ENCODE peak calls at places on chromosomes 6 and 20, in eight cellular contexts. One of them, this sample, is unnamed.

GRCh38 chr6:9397981-9398559 is 962.7 kb upstream of the SLC35B3 start:
- DNase-seq in activated CD8-positive, alpha-beta memory T cell treated with anti-CD3 and anti-CD28 coated beads for 24 hours: no peak
- DNase-seq in hypothalamus: no peak
- DNase-seq in GM23248: no peak
- DNase-seq in EH: no peak
- DNase-seq in cardiac septum: peak
- DNase-seq in NCI-H2081: peak
- DNase-seq in GM19239: no peak
- DNase-seq in this sample: no peak

GRCh38 chr6:155185544-155185943 is 78.3 kb upstream of the CLDN20 start:
- DNase-seq in activated CD8-positive, alpha-beta memory T cell treated with anti-CD3 and anti-CD28 coated beads for 24 hours: peak
- DNase-seq in hypothalamus: no peak
- DNase-seq in GM23248: peak
- DNase-seq in EH: peak
- DNase-seq in cardiac septum: no peak
- DNase-seq in NCI-H2081: no peak
- DNase-seq in GM19239: no peak
- DNase-seq in this sample: peak

GRCh38 chr6:121677551-121677950 is 242.1 kb downstream of the GJA1 start:
- DNase-seq in activated CD8-positive, alpha-beta memory T cell treated with anti-CD3 and anti-CD28 coated beads for 24 hours: no peak
- DNase-seq in hypothalamus: no peak
- DNase-seq in GM23248: no peak
- DNase-seq in EH: no peak
- DNase-seq in cardiac septum: no peak
- DNase-seq in NCI-H2081: no peak
- DNase-seq in GM19239: no peak
- DNase-seq in this sample: no peak

GRCh38 chr20:25299801-25300200 is 51.9 kb downstream of the PYGB start:
- DNase-seq in activated CD8-positive, alpha-beta memory T cell treated with anti-CD3 and anti-CD28 coated beads for 24 hours: no peak
- DNase-seq in hypothalamus: no peak
- DNase-seq in GM23248: peak
- DNase-seq in EH: peak
- DNase-seq in cardiac septum: no peak
- DNase-seq in NCI-H2081: no peak
- DNase-seq in GM19239: no peak
- DNase-seq in this sample: no peak

GRCh38 chr20:36848078-36848660 is 27.8 kb upstream of the TLDC2 start:
- DNase-seq in activated CD8-positive, alpha-beta memory T cell treated with anti-CD3 and anti-CD28 coated beads for 24 hours: no peak
- DNase-seq in hypothalamus: no peak
- DNase-seq in GM23248: peak
- DNase-seq in EH: peak
- DNase-seq in cardiac septum: no peak
- DNase-seq in NCI-H2081: no peak
- DNase-seq in GM19239: no peak
- DNase-seq in this sample: no peak

GRCh38 chr6:49744259-49744658 is at the start of gene CRISP3:
- DNase-seq in activated CD8-positive, alpha-beta memory T cell treated with anti-CD3 and anti-CD28 coated beads for 24 hours: no peak
- DNase-seq in hypothalamus: no peak
- DNase-seq in GM23248: no peak
- DNase-seq in EH: no peak
- DNase-seq in cardiac septum: no peak
- DNase-seq in NCI-H2081: no peak
- DNase-seq in GM19239: no peak
- DNase-seq in this sample: no peak

GRCh38 chr6:81731814-81732213 is 20.7 kb downstream of the TENT5A start:
- DNase-seq in activated CD8-positive, alpha-beta memory T cell treated with anti-CD3 and anti-CD28 coated beads for 24 hours: no peak
- DNase-seq in hypothalamus: no peak
- DNase-seq in GM23248: peak
- DNase-seq in EH: peak
- DNase-seq in cardiac septum: no peak
- DNase-seq in NCI-H2081: no peak
- DNase-seq in GM19239: no peak
- DNase-seq in this sample: no peak

GRCh38 chr6:10386260-10386659 is 28.6 kb downstream of the TFAP2A start:
- DNase-seq in activated CD8-positive, alpha-beta memory T cell treated with anti-CD3 and anti-CD28 coated beads for 24 hours: no peak
- DNase-seq in hypothalamus: no peak
- DNase-seq in GM23248: no peak
- DNase-seq in EH: no peak
- DNase-seq in cardiac septum: no peak
- DNase-seq in NCI-H2081: no peak
- DNase-seq in GM19239: no peak
- DNase-seq in this sample: no peak

GRCh38 chr6:160972111-160972510 is 19.5 kb upstream of the MAP3K4 start:
- DNase-seq in activated CD8-positive, alpha-beta memory T cell treated with anti-CD3 and anti-CD28 coated beads for 24 hours: no peak
- DNase-seq in hypothalamus: no peak
- DNase-seq in GM23248: peak
- DNase-seq in EH: peak
- DNase-seq in cardiac septum: no peak
- DNase-seq in NCI-H2081: no peak
- DNase-seq in GM19239: no peak
- DNase-seq in this sample: no peak

GRCh38 chr20:51003776-51004175 is 19.1 kb downstream of the KCNG1 start:
- DNase-seq in activated CD8-positive, alpha-beta memory T cell treated with anti-CD3 and anti-CD28 coated beads for 24 hours: no peak
- DNase-seq in hypothalamus: no peak
- DNase-seq in GM23248: no peak
- DNase-seq in EH: no peak
- DNase-seq in cardiac septum: no peak
- DNase-seq in NCI-H2081: no peak
- DNase-seq in GM19239: no peak
- DNase-seq in this sample: no peak

GRCh38 chr6:158662607-158663464 is 13.0 kb downstream of the SYTL3 start:
- DNase-seq in activated CD8-positive, alpha-beta memory T cell treated with anti-CD3 and anti-CD28 coated beads for 24 hours: no peak
- DNase-seq in hypothalamus: no peak
- DNase-seq in GM23248: no peak
- DNase-seq in EH: peak
- DNase-seq in cardiac septum: no peak
- DNase-seq in NCI-H2081: no peak
- DNase-seq in GM19239: no peak
- DNase-seq in this sample: no peak

GRCh38 chr20:8447262-8448120 is 315.4 kb downstream of the PLCB1 start:
- DNase-seq in activated CD8-positive, alpha-beta memory T cell treated with anti-CD3 and anti-CD28 coated beads for 24 hours: no peak
- DNase-seq in hypothalamus: no peak
- DNase-seq in GM23248: no peak
- DNase-seq in EH: peak
- DNase-seq in cardiac septum: no peak
- DNase-seq in NCI-H2081: no peak
- DNase-seq in GM19239: no peak
- DNase-seq in this sample: no peak

GRCh38 chr6:34158876-34159275 is 13.0 kb upstream of the GRM4 start:
- DNase-seq in activated CD8-positive, alpha-beta memory T cell treated with anti-CD3 and anti-CD28 coated beads for 24 hours: no peak
- DNase-seq in hypothalamus: no peak
- DNase-seq in GM23248: no peak
- DNase-seq in EH: no peak
- DNase-seq in cardiac septum: peak
- DNase-seq in NCI-H2081: no peak
- DNase-seq in GM19239: no peak
- DNase-seq in this sample: no peak

GRCh38 chr6:33781105-33781975 is 7.6 kb downstream of the LEMD2 start:
- DNase-seq in activated CD8-positive, alpha-beta memory T cell treated with anti-CD3 and anti-CD28 coated beads for 24 hours: no peak
- DNase-seq in hypothalamus: no peak
- DNase-seq in GM23248: peak
- DNase-seq in EH: peak
- DNase-seq in cardiac septum: no peak
- DNase-seq in NCI-H2081: no peak
- DNase-seq in GM19239: no peak
- DNase-seq in this sample: peak

GRCh38 chr6:151325075-151326050 is 66.0 kb downstream of the ZBTB2 start:
- DNase-seq in activated CD8-positive, alpha-beta memory T cell treated with anti-CD3 and anti-CD28 coated beads for 24 hours: peak
- DNase-seq in hypothalamus: peak
- DNase-seq in GM23248: peak
- DNase-seq in EH: peak
- DNase-seq in cardiac septum: peak
- DNase-seq in NCI-H2081: peak
- DNase-seq in GM19239: no peak
- DNase-seq in this sample: peak

GRCh38 chr20:6142348-6142993 is 19.6 kb upstream of the FERMT1 start:
- DNase-seq in activated CD8-positive, alpha-beta memory T cell treated with anti-CD3 and anti-CD28 coated beads for 24 hours: peak
- DNase-seq in hypothalamus: peak
- DNase-seq in GM23248: peak
- DNase-seq in EH: peak
- DNase-seq in cardiac septum: no peak
- DNase-seq in NCI-H2081: peak
- DNase-seq in GM19239: peak
- DNase-seq in this sample: peak

GRCh38 chr20:61922936-61923335 is 142.7 kb downstream of the TAF4 start:
- DNase-seq in activated CD8-positive, alpha-beta memory T cell treated with anti-CD3 and anti-CD28 coated beads for 24 hours: no peak
- DNase-seq in hypothalamus: no peak
- DNase-seq in GM23248: no peak
- DNase-seq in EH: no peak
- DNase-seq in cardiac septum: no peak
- DNase-seq in NCI-H2081: no peak
- DNase-seq in GM19239: no peak
- DNase-seq in this sample: no peak

GRCh38 chr6:116278853-116279231 is 888 bp downstream of the TSPYL1 start:
- DNase-seq in activated CD8-positive, alpha-beta memory T cell treated with anti-CD3 and anti-CD28 coated beads for 24 hours: peak
- DNase-seq in hypothalamus: no peak
- DNase-seq in GM23248: no peak
- DNase-seq in EH: no peak
- DNase-seq in cardiac septum: no peak
- DNase-seq in NCI-H2081: no peak
- DNase-seq in GM19239: no peak
- DNase-seq in this sample: peak

GRCh38 chr6:104640141-104640700 is 219.5 kb downstream of the HACE1 start:
- DNase-seq in activated CD8-positive, alpha-beta memory T cell treated with anti-CD3 and anti-CD28 coated beads for 24 hours: no peak
- DNase-seq in hypothalamus: no peak
- DNase-seq in GM23248: no peak
- DNase-seq in EH: no peak
- DNase-seq in cardiac septum: no peak
- DNase-seq in NCI-H2081: no peak
- DNase-seq in GM19239: no peak
- DNase-seq in this sample: no peak

GRCh38 chr6:14900919-14901318 is 344.9 kb upstream of the JARID2 start:
- DNase-seq in activated CD8-positive, alpha-beta memory T cell treated with anti-CD3 and anti-CD28 coated beads for 24 hours: no peak
- DNase-seq in hypothalamus: no peak
- DNase-seq in GM23248: no peak
- DNase-seq in EH: no peak
- DNase-seq in cardiac septum: no peak
- DNase-seq in NCI-H2081: no peak
- DNase-seq in GM19239: no peak
- DNase-seq in this sample: no peak

GRCh38 chr20:62105592-62105991 is 16.7 kb upstream of the LSM14B start:
- DNase-seq in activated CD8-positive, alpha-beta memory T cell treated with anti-CD3 and anti-CD28 coated beads for 24 hours: no peak
- DNase-seq in hypothalamus: no peak
- DNase-seq in GM23248: no peak
- DNase-seq in EH: no peak
- DNase-seq in cardiac septum: no peak
- DNase-seq in NCI-H2081: no peak
- DNase-seq in GM19239: no peak
- DNase-seq in this sample: no peak

GRCh38 chr6:133191323-133191722 is 49.8 kb upstream of the EYA4 start:
- DNase-seq in activated CD8-positive, alpha-beta memory T cell treated with anti-CD3 and anti-CD28 coated beads for 24 hours: no peak
- DNase-seq in hypothalamus: no peak
- DNase-seq in GM23248: no peak
- DNase-seq in EH: no peak
- DNase-seq in cardiac septum: no peak
- DNase-seq in NCI-H2081: no peak
- DNase-seq in GM19239: no peak
- DNase-seq in this sample: no peak

GRCh38 chr20:58349586-58349985 is 39.4 kb upstream of the VAPB start:
- DNase-seq in activated CD8-positive, alpha-beta memory T cell treated with anti-CD3 and anti-CD28 coated beads for 24 hours: no peak
- DNase-seq in hypothalamus: no peak
- DNase-seq in GM23248: peak
- DNase-seq in EH: peak
- DNase-seq in cardiac septum: no peak
- DNase-seq in NCI-H2081: no peak
- DNase-seq in GM19239: no peak
- DNase-seq in this sample: no peak

GRCh38 chr6:156955494-156956183 is 178.5 kb downstream of the ARID1B start:
- DNase-seq in activated CD8-positive, alpha-beta memory T cell treated with anti-CD3 and anti-CD28 coated beads for 24 hours: no peak
- DNase-seq in hypothalamus: no peak
- DNase-seq in GM23248: no peak
- DNase-seq in EH: no peak
- DNase-seq in cardiac septum: peak
- DNase-seq in NCI-H2081: no peak
- DNase-seq in GM19239: no peak
- DNase-seq in this sample: no peak

GRCh38 chr20:36470482-36471062 is 70.7 kb upstream of the MYL9 start:
- DNase-seq in activated CD8-positive, alpha-beta memory T cell treated with anti-CD3 and anti-CD28 coated beads for 24 hours: no peak
- DNase-seq in hypothalamus: no peak
- DNase-seq in GM23248: no peak
- DNase-seq in EH: no peak
- DNase-seq in cardiac septum: no peak
- DNase-seq in NCI-H2081: peak
- DNase-seq in GM19239: no peak
- DNase-seq in this sample: no peak

GRCh38 chr6:4864534-4864933 is 88.3 kb downstream of the CDYL start:
- DNase-seq in activated CD8-positive, alpha-beta memory T cell treated with anti-CD3 and anti-CD28 coated beads for 24 hours: no peak
- DNase-seq in hypothalamus: no peak
- DNase-seq in GM23248: no peak
- DNase-seq in EH: no peak
- DNase-seq in cardiac septum: no peak
- DNase-seq in NCI-H2081: no peak
- DNase-seq in GM19239: no peak
- DNase-seq in this sample: no peak

GRCh38 chr20:60535211-60535610 is 577.0 kb downstream of the CDH26 start:
- DNase-seq in activated CD8-positive, alpha-beta memory T cell treated with anti-CD3 and anti-CD28 coated beads for 24 hours: no peak
- DNase-seq in hypothalamus: no peak
- DNase-seq in GM23248: no peak
- DNase-seq in EH: no peak
- DNase-seq in cardiac septum: no peak
- DNase-seq in NCI-H2081: no peak
- DNase-seq in GM19239: no peak
- DNase-seq in this sample: no peak

GRCh38 chr6:33816911-33817310 is 13.1 kb upstream of the MLN start:
- DNase-seq in activated CD8-positive, alpha-beta memory T cell treated with anti-CD3 and anti-CD28 coated beads for 24 hours: no peak
- DNase-seq in hypothalamus: no peak
- DNase-seq in GM23248: no peak
- DNase-seq in EH: no peak
- DNase-seq in cardiac septum: no peak
- DNase-seq in NCI-H2081: no peak
- DNase-seq in GM19239: no peak
- DNase-seq in this sample: no peak

GRCh38 chr6:18412644-18413043 is 25.5 kb downstream of the RNF144B start:
- DNase-seq in activated CD8-positive, alpha-beta memory T cell treated with anti-CD3 and anti-CD28 coated beads for 24 hours: no peak
- DNase-seq in hypothalamus: no peak
- DNase-seq in GM23248: peak
- DNase-seq in EH: peak
- DNase-seq in cardiac septum: no peak
- DNase-seq in NCI-H2081: no peak
- DNase-seq in GM19239: no peak
- DNase-seq in this sample: no peak

GRCh38 chr20:57841297-57841866 is 131.6 kb upstream of the PMEPA1 start:
- DNase-seq in activated CD8-positive, alpha-beta memory T cell treated with anti-CD3 and anti-CD28 coated beads for 24 hours: no peak
- DNase-seq in hypothalamus: no peak
- DNase-seq in GM23248: no peak
- DNase-seq in EH: no peak
- DNase-seq in cardiac septum: no peak
- DNase-seq in NCI-H2081: no peak
- DNase-seq in GM19239: no peak
- DNase-seq in this sample: no peak

GRCh38 chr6:129321303-129321702 is 388.7 kb downstream of the ARHGAP18 start:
- DNase-seq in activated CD8-positive, alpha-beta memory T cell treated with anti-CD3 and anti-CD28 coated beads for 24 hours: no peak
- DNase-seq in hypothalamus: no peak
- DNase-seq in GM23248: peak
- DNase-seq in EH: peak
- DNase-seq in cardiac septum: no peak
- DNase-seq in NCI-H2081: no peak
- DNase-seq in GM19239: no peak
- DNase-seq in this sample: peak

GRCh38 chr20:22732751-22733150 is 148.4 kb upstream of the FOXA2 start:
- DNase-seq in activated CD8-positive, alpha-beta memory T cell treated with anti-CD3 and anti-CD28 coated beads for 24 hours: no peak
- DNase-seq in hypothalamus: no peak
- DNase-seq in GM23248: no peak
- DNase-seq in EH: no peak
- DNase-seq in cardiac septum: no peak
- DNase-seq in NCI-H2081: no peak
- DNase-seq in GM19239: no peak
- DNase-seq in this sample: no peak

GRCh38 chr20:57831992-57832585 is 122.3 kb upstream of the PMEPA1 start:
- DNase-seq in activated CD8-positive, alpha-beta memory T cell treated with anti-CD3 and anti-CD28 coated beads for 24 hours: no peak
- DNase-seq in hypothalamus: no peak
- DNase-seq in GM23248: no peak
- DNase-seq in EH: no peak
- DNase-seq in cardiac septum: no peak
- DNase-seq in NCI-H2081: no peak
- DNase-seq in GM19239: no peak
- DNase-seq in this sample: no peak

GRCh38 chr6:6699741-6700367 is 111.3 kb downstream of the LY86 start:
- DNase-seq in activated CD8-positive, alpha-beta memory T cell treated with anti-CD3 and anti-CD28 coated beads for 24 hours: no peak
- DNase-seq in hypothalamus: peak
- DNase-seq in GM23248: peak
- DNase-seq in EH: peak
- DNase-seq in cardiac septum: peak
- DNase-seq in NCI-H2081: peak
- DNase-seq in GM19239: no peak
- DNase-seq in this sample: peak